ENCODE peak calls at places on chromosomes 16 and 17, in nine cellular contexts. One of them, this sample, is unnamed.

GRCh38 chr16:68719993-68720489 is 17.1 kb upstream of the CDH1 start:
- DNase-seq in cardiac muscle cell: no peak
- DNase-seq in coronary artery: no peak
- DNase-seq in foreskin keratinocyte: no peak
- DNase-seq in CD4-positive, alpha-beta T cell: no peak
- DNase-seq in stomach: no peak
- DNase-seq in MCF 10A: no peak
- DNase-seq in nephron progenitor cell: no peak
- DNase-seq in lung: no peak
- DNase-seq in this sample: no peak

GRCh38 chr17:39196820-39197331 is 593 bp downstream of the CACNB1 start:
- DNase-seq in cardiac muscle cell: peak
- DNase-seq in coronary artery: no peak
- DNase-seq in foreskin keratinocyte: no peak
- DNase-seq in CD4-positive, alpha-beta T cell: no peak
- DNase-seq in stomach: no peak
- DNase-seq in MCF 10A: no peak
- DNase-seq in nephron progenitor cell: no peak
- DNase-seq in lung: peak
- DNase-seq in this sample: no peak

GRCh38 chr17:66889480-66890230 is 54.7 kb downstream of the CACNG5 start:
- DNase-seq in cardiac muscle cell: no peak
- DNase-seq in coronary artery: no peak
- DNase-seq in foreskin keratinocyte: peak
- DNase-seq in CD4-positive, alpha-beta T cell: no peak
- DNase-seq in stomach: no peak
- DNase-seq in MCF 10A: peak
- DNase-seq in nephron progenitor cell: no peak
- DNase-seq in lung: no peak
- DNase-seq in this sample: no peak

GRCh38 chr17:34637548-34638525 is 58.5 kb downstream of the TMEM132E start:
- DNase-seq in cardiac muscle cell: peak
- DNase-seq in coronary artery: no peak
- DNase-seq in foreskin keratinocyte: peak
- DNase-seq in CD4-positive, alpha-beta T cell: peak
- DNase-seq in stomach: peak
- DNase-seq in MCF 10A: no peak
- DNase-seq in nephron progenitor cell: peak
- DNase-seq in lung: peak
- DNase-seq in this sample: no peak

GRCh38 chr17:43042025-43042424 is 17.0 kb downstream of the RND2 start:
- DNase-seq in cardiac muscle cell: no peak
- DNase-seq in coronary artery: no peak
- DNase-seq in foreskin keratinocyte: no peak
- DNase-seq in CD4-positive, alpha-beta T cell: no peak
- DNase-seq in stomach: no peak
- DNase-seq in MCF 10A: no peak
- DNase-seq in nephron progenitor cell: no peak
- DNase-seq in lung: no peak
- DNase-seq in this sample: no peak

GRCh38 chr17:75504347-75505151 is 10.8 kb downstream of the CASKIN2 start:
- DNase-seq in cardiac muscle cell: peak
- DNase-seq in coronary artery: no peak
- DNase-seq in foreskin keratinocyte: no peak
- DNase-seq in CD4-positive, alpha-beta T cell: peak
- DNase-seq in stomach: peak
- DNase-seq in MCF 10A: peak
- DNase-seq in nephron progenitor cell: no peak
- DNase-seq in lung: no peak
- DNase-seq in this sample: no peak

GRCh38 chr17:45979137-45979536 is 19.9 kb upstream of the STH start:
- DNase-seq in cardiac muscle cell: no peak
- DNase-seq in coronary artery: no peak
- DNase-seq in foreskin keratinocyte: no peak
- DNase-seq in CD4-positive, alpha-beta T cell: no peak
- DNase-seq in stomach: no peak
- DNase-seq in MCF 10A: no peak
- DNase-seq in nephron progenitor cell: no peak
- DNase-seq in lung: no peak
- DNase-seq in this sample: no peak

GRCh38 chr16:55322327-55322726 is 1.7 kb upstream of the IRX6 start:
- DNase-seq in cardiac muscle cell: no peak
- DNase-seq in coronary artery: no peak
- DNase-seq in foreskin keratinocyte: no peak
- DNase-seq in CD4-positive, alpha-beta T cell: no peak
- DNase-seq in stomach: no peak
- DNase-seq in MCF 10A: no peak
- DNase-seq in nephron progenitor cell: no peak
- DNase-seq in lung: no peak
- DNase-seq in this sample: no peak

GRCh38 chr17:65537845-65538678 is 23.4 kb downstream of the AXIN2 start:
- DNase-seq in cardiac muscle cell: no peak
- DNase-seq in coronary artery: no peak
- DNase-seq in foreskin keratinocyte: no peak
- DNase-seq in CD4-positive, alpha-beta T cell: peak
- DNase-seq in stomach: no peak
- DNase-seq in MCF 10A: no peak
- DNase-seq in nephron progenitor cell: no peak
- DNase-seq in lung: no peak
- DNase-seq in this sample: no peak

GRCh38 chr17:3012926-3013581 is 50.4 kb downstream of the OR1D5 start:
- DNase-seq in cardiac muscle cell: peak
- DNase-seq in coronary artery: no peak
- DNase-seq in foreskin keratinocyte: no peak
- DNase-seq in CD4-positive, alpha-beta T cell: peak
- DNase-seq in stomach: peak
- DNase-seq in MCF 10A: peak
- DNase-seq in nephron progenitor cell: peak
- DNase-seq in lung: peak
- DNase-seq in this sample: no peak

DNA sequence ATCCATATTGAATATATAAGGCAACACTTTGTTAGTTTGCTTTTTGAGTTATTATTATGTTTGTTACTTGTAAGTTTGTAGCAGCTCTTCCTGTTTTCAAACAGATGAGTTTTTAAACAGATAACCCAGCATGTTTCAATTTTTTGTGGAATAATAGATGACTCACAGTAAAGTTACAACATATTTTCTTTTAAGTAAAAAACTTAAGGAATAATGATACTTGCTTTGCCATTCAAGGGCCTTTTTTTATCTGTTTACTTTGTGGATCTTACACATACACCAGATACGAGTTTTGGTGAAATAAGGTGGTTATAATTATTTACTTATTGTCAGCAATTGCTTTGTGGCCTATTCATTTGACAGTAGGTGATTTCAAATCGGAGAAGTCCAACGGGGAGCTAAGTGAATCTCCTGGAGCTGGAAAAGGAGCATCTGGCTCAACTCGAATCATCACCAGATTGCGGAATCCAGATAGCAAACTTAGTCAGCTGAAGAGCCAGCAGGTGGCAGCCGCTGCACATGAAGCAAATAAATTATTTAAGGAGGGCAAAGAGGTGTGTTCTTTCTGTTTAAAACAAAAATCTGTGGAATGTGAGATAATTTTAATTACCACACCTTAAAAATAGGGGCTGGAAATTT is 66.3 kb downstream of the BPTF start:
- DNase-seq in cardiac muscle cell: peak
- DNase-seq in coronary artery: no peak
- DNase-seq in foreskin keratinocyte: peak
- DNase-seq in CD4-positive, alpha-beta T cell: no peak
- DNase-seq in stomach: no peak
- DNase-seq in MCF 10A: peak
- DNase-seq in nephron progenitor cell: no peak
- DNase-seq in lung: no peak
- DNase-seq in this sample: no peak
- TF ChIP-seq CTCF in cardiac muscle cell: peak
- TF ChIP-seq CTCF in coronary artery: no peak
- TF ChIP-seq CTCF in foreskin keratinocyte: peak
- TF ChIP-seq CTCF in CD4-positive, alpha-beta T cell: no peak
- TF ChIP-seq CTCF in stomach: no peak
- TF ChIP-seq CTCF in MCF 10A: peak
- TF ChIP-seq CTCF in nephron progenitor cell: no peak
- TF ChIP-seq CTCF in lung: no peak
- TF ChIP-seq CTCF in this sample: peak

GRCh38 chr17:74245145-74245817 is 28.8 kb upstream of the DNAI2 start:
- DNase-seq in cardiac muscle cell: peak
- DNase-seq in coronary artery: no peak
- DNase-seq in foreskin keratinocyte: no peak
- DNase-seq in CD4-positive, alpha-beta T cell: no peak
- DNase-seq in stomach: no peak
- DNase-seq in MCF 10A: no peak
- DNase-seq in nephron progenitor cell: peak
- DNase-seq in lung: no peak
- DNase-seq in this sample: no peak
- TF ChIP-seq CTCF in cardiac muscle cell: no peak
- TF ChIP-seq CTCF in coronary artery: no peak
- TF ChIP-seq CTCF in foreskin keratinocyte: no peak
- TF ChIP-seq CTCF in CD4-positive, alpha-beta T cell: no peak
- TF ChIP-seq CTCF in stomach: no peak
- TF ChIP-seq CTCF in MCF 10A: no peak
- TF ChIP-seq CTCF in nephron progenitor cell: no peak
- TF ChIP-seq CTCF in lung: no peak
- TF ChIP-seq CTCF in this sample: no peak

GRCh38 chr16:86046901-86047300 is 147.9 kb downstream of the IRF8 start:
- DNase-seq in cardiac muscle cell: no peak
- DNase-seq in coronary artery: no peak
- DNase-seq in foreskin keratinocyte: no peak
- DNase-seq in CD4-positive, alpha-beta T cell: no peak
- DNase-seq in stomach: no peak
- DNase-seq in MCF 10A: no peak
- DNase-seq in nephron progenitor cell: no peak
- DNase-seq in lung: no peak
- DNase-seq in this sample: no peak

GRCh38 chr16:86044241-86044671 is 145.3 kb downstream of the IRF8 start:
- DNase-seq in cardiac muscle cell: peak
- DNase-seq in coronary artery: no peak
- DNase-seq in foreskin keratinocyte: no peak
- DNase-seq in CD4-positive, alpha-beta T cell: peak
- DNase-seq in stomach: peak
- DNase-seq in MCF 10A: peak
- DNase-seq in nephron progenitor cell: peak
- DNase-seq in lung: no peak
- DNase-seq in this sample: no peak

GRCh38 chr16:86045601-86045971 is 146.6 kb downstream of the IRF8 start:
- DNase-seq in cardiac muscle cell: no peak
- DNase-seq in coronary artery: no peak
- DNase-seq in foreskin keratinocyte: no peak
- DNase-seq in CD4-positive, alpha-beta T cell: no peak
- DNase-seq in stomach: no peak
- DNase-seq in MCF 10A: no peak
- DNase-seq in nephron progenitor cell: no peak
- DNase-seq in lung: no peak
- DNase-seq in this sample: no peak

GRCh38 chr16:86046026-86046713 is 147.2 kb downstream of the IRF8 start:
- DNase-seq in cardiac muscle cell: no peak
- DNase-seq in coronary artery: no peak
- DNase-seq in foreskin keratinocyte: no peak
- DNase-seq in CD4-positive, alpha-beta T cell: no peak
- DNase-seq in stomach: no peak
- DNase-seq in MCF 10A: no peak
- DNase-seq in nephron progenitor cell: peak
- DNase-seq in lung: no peak
- DNase-seq in this sample: no peak

DNA sequence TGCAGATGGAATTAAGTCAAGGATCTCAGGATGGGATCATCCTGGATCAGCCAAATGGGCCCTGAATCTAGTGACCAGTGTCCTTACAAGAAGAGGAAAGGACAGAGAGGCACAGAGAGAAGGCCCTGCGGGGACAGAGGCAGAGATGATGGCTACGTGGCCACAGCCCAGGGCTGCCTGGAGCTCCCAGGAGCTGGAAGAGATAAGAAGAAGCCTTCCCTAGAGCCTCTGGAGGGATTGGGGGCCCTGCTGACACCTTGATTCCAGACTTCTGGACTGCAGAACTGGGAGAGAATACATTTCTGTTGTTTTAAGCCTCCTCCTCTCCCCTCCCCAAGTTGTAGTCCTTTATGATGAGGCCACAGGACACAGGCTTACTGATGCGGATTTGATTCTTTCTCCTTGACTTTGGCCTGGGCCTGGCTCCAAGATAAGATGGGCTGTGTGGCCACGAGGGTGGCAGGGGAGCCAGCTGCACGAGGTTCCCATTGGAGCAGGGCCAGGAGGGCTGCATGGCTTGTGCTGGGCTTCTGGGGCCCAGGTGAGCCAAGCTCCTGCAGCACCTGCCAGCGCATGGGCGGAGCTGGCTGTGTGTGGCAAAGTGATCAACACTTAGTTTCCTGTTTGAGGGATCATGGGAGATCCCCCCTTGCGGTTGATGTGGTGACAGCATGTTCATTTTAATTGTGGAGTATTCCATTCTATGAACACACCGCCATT is 146.1 kb downstream of the IRF8 start:
- DNase-seq in cardiac muscle cell: no peak
- DNase-seq in coronary artery: no peak
- DNase-seq in foreskin keratinocyte: no peak
- DNase-seq in CD4-positive, alpha-beta T cell: peak
- DNase-seq in stomach: peak
- DNase-seq in MCF 10A: no peak
- DNase-seq in nephron progenitor cell: no peak
- DNase-seq in lung: no peak
- DNase-seq in this sample: no peak
- TF ChIP-seq CTCF in cardiac muscle cell: no peak
- TF ChIP-seq CTCF in coronary artery: no peak
- TF ChIP-seq CTCF in foreskin keratinocyte: no peak
- TF ChIP-seq CTCF in CD4-positive, alpha-beta T cell: no peak
- TF ChIP-seq CTCF in stomach: no peak
- TF ChIP-seq CTCF in MCF 10A: no peak
- TF ChIP-seq CTCF in nephron progenitor cell: no peak
- TF ChIP-seq CTCF in lung: no peak
- TF ChIP-seq CTCF in this sample: no peak

GRCh38 chr16:20349615-20350014 is 2.9 kb downstream of the UMOD start:
- DNase-seq in cardiac muscle cell: no peak
- DNase-seq in coronary artery: no peak
- DNase-seq in foreskin keratinocyte: no peak
- DNase-seq in CD4-positive, alpha-beta T cell: no peak
- DNase-seq in stomach: no peak
- DNase-seq in MCF 10A: no peak
- DNase-seq in nephron progenitor cell: no peak
- DNase-seq in lung: no peak
- DNase-seq in this sample: no peak

GRCh38 chr16:20347666-20348364 is 4.7 kb downstream of the UMOD start:
- DNase-seq in cardiac muscle cell: no peak
- DNase-seq in coronary artery: no peak
- DNase-seq in foreskin keratinocyte: no peak
- DNase-seq in CD4-positive, alpha-beta T cell: no peak
- DNase-seq in stomach: no peak
- DNase-seq in MCF 10A: no peak
- DNase-seq in nephron progenitor cell: no peak
- DNase-seq in lung: no peak
- DNase-seq in this sample: no peak

GRCh38 chr16:20344630-20345029 is 7.9 kb downstream of the UMOD start:
- DNase-seq in cardiac muscle cell: no peak
- DNase-seq in coronary artery: no peak
- DNase-seq in foreskin keratinocyte: no peak
- DNase-seq in CD4-positive, alpha-beta T cell: no peak
- DNase-seq in stomach: no peak
- DNase-seq in MCF 10A: no peak
- DNase-seq in nephron progenitor cell: no peak
- DNase-seq in lung: no peak
- DNase-seq in this sample: no peak

GRCh38 chr16:20352615-20353014 is at the start of gene UMOD:
- DNase-seq in cardiac muscle cell: no peak
- DNase-seq in coronary artery: no peak
- DNase-seq in foreskin keratinocyte: no peak
- DNase-seq in CD4-positive, alpha-beta T cell: no peak
- DNase-seq in stomach: no peak
- DNase-seq in MCF 10A: no peak
- DNase-seq in nephron progenitor cell: no peak
- DNase-seq in lung: no peak
- DNase-seq in this sample: no peak

GRCh38 chr16:20348365-20349185 is 3.9 kb downstream of the UMOD start:
- DNase-seq in cardiac muscle cell: no peak
- DNase-seq in coronary artery: no peak
- DNase-seq in foreskin keratinocyte: no peak
- DNase-seq in CD4-positive, alpha-beta T cell: no peak
- DNase-seq in stomach: peak
- DNase-seq in MCF 10A: no peak
- DNase-seq in nephron progenitor cell: peak
- DNase-seq in lung: no peak
- DNase-seq in this sample: peak
- TF ChIP-seq CTCF in cardiac muscle cell: no peak
- TF ChIP-seq CTCF in coronary artery: no peak
- TF ChIP-seq CTCF in foreskin keratinocyte: no peak
- TF ChIP-seq CTCF in CD4-positive, alpha-beta T cell: no peak
- TF ChIP-seq CTCF in stomach: peak
- TF ChIP-seq CTCF in MCF 10A: no peak
- TF ChIP-seq CTCF in nephron progenitor cell: no peak
- TF ChIP-seq CTCF in lung: no peak
- TF ChIP-seq CTCF in this sample: no peak

This sample was measured in osteocyte.